ENCODE peak calls at places on chromosomes 7 and 10, in seven cellular contexts. H is mucosa of gallbladder, B is T-helper 1 cell, S is mesothelial cell of epicardium, R is BJ, X is G401, W is NCI-H2081. L is an unnamed sample.

GRCh38 chr7:121994625-121995410 is 121.9 kb downstream of the PTPRZ1 start:
- DNase-seq in H (peak), B (peak), S (peak), R (peak), X (peak), W (peak), L (peak)

GRCh38 chr7:78542551-78542950 is 744.0 kb downstream of the PHTF2 start:
- DNase-seq in H (no peak), B (no peak), S (no peak), R (no peak), X (no peak), W (no peak), L (no peak)

GRCh38 chr7:3436746-3437145 is 135.7 kb downstream of the SDK1 start:
- DNase-seq in H (no peak), B (no peak), S (no peak), R (no peak), X (no peak), W (no peak), L (no peak)

GRCh38 chr10:83606275-83606674 is 533.0 kb upstream of the GHITM start:
- DNase-seq in H (no peak), B (no peak), S (no peak), R (no peak), X (no peak), W (no peak), L (no peak)

GRCh38 chr7:26500749-26501352 is 209.2 kb downstream of the SNX10 start:
- DNase-seq in H (no peak), B (no peak), S (no peak), R (no peak), X (peak), W (no peak), L (peak)

GRCh38 chr10:123836418-123837145 is 55.0 kb downstream of the CPXM2 start:
- DNase-seq in H (no peak), B (no peak), S (no peak), R (no peak), X (no peak), W (no peak), L (no peak)

GRCh38 chr7:130942211-130942964 is 208.4 kb upstream of the KLF14 start:
- DNase-seq in H (peak), B (no peak), S (no peak), R (no peak), X (no peak), W (peak), L (no peak)

GRCh38 chr7:123039269-123039668 is 43.8 kb upstream of the TAS2R16 start:
- DNase-seq in H (no peak), B (no peak), S (no peak), R (no peak), X (no peak), W (no peak), L (no peak)

GRCh38 chr7:31100870-31101269 is 48.8 kb downstream of the ADCYAP1R1 start:
- DNase-seq in H (no peak), B (no peak), S (peak), R (no peak), X (no peak), W (no peak), L (no peak)

GRCh38 chr7:27346531-27347260 is 104.1 kb downstream of the EVX1 start:
- DNase-seq in H (peak), B (no peak), S (peak), R (peak), X (no peak), W (peak), L (peak)

GRCh38 chr10:65419629-65420028 is 1506.2 kb upstream of the LRRTM3 start:
- DNase-seq in H (no peak), B (no peak), S (no peak), R (no peak), X (no peak), W (no peak), L (no peak)

GRCh38 chr7:101488826-101489572 is 126.3 kb downstream of the COL26A1 start:
- DNase-seq in H (no peak), B (no peak), S (no peak), R (peak), X (no peak), W (no peak), L (no peak)

GRCh38 chr7:1567893-1568292 is 1.9 kb downstream of the PSMG3 start:
- DNase-seq in H (peak), B (no peak), S (no peak), R (no peak), X (no peak), W (no peak), L (no peak)

GRCh38 chr7:85102813-85103350 is 84.0 kb downstream of the SEMA3D start:
- DNase-seq in H (no peak), B (no peak), S (no peak), R (peak), X (no peak), W (no peak), L (peak)

GRCh38 chr7:120988591-120989299 is at the start of gene CPED1:
- DNase-seq in H (peak), B (peak), S (peak), R (no peak), X (peak), W (no peak), L (peak)

GRCh38 chr10:97701438-97702064 is 12.0 kb upstream of the MARVELD1 start:
- DNase-seq in H (peak), B (no peak), S (peak), R (no peak), X (peak), W (peak), L (no peak)

GRCh38 chr7:23247101-23247601 is 576 bp downstream of the GPNMB start:
- DNase-seq in H (no peak), B (no peak), S (no peak), R (no peak), X (peak), W (no peak), L (no peak)

GRCh38 chr7:158123214-158123613 is 464.4 kb downstream of the PTPRN2 start:
- DNase-seq in H (no peak), B (no peak), S (no peak), R (no peak), X (no peak), W (no peak), L (no peak)

GRCh38 chr10:19828278-19829049 is 12.2 kb downstream of the PLXDC2 start:
- DNase-seq in H (no peak), B (no peak), S (no peak), R (no peak), X (no peak), W (no peak), L (no peak)

GRCh38 chr7:42560866-42561265 is 323.9 kb upstream of the GLI3 start:
- DNase-seq in H (no peak), B (no peak), S (no peak), R (no peak), X (no peak), W (no peak), L (no peak)

GRCh38 chr10:96840841-96841518 is 8.9 kb downstream of the LCOR start:
- DNase-seq in H (no peak), B (no peak), S (no peak), R (no peak), X (no peak), W (no peak), L (no peak)

GRCh38 chr7:16502303-16502702 is 24.3 kb upstream of the LRRC72 start:
- DNase-seq in H (no peak), B (no peak), S (no peak), R (no peak), X (no peak), W (no peak), L (no peak)

GRCh38 chr7:30930621-30931020 is 19.0 kb downstream of the AQP1 start:
- DNase-seq in H (peak), B (no peak), S (peak), R (no peak), X (no peak), W (no peak), L (no peak)

GRCh38 chr10:123390874-123391273 is 236.7 kb downstream of the BUB3 start:
- DNase-seq in H (no peak), B (no peak), S (no peak), R (no peak), X (no peak), W (no peak), L (no peak)

GRCh38 chr7:1999278-1999984 is 233.3 kb downstream of the MAD1L1 start:
- DNase-seq in H (no peak), B (no peak), S (no peak), R (no peak), X (no peak), W (no peak), L (no peak)

GRCh38 chr10:4833286-4833685 is 7.3 kb downstream of the AKR1E2 start:
- DNase-seq in H (no peak), B (no peak), S (peak), R (no peak), X (no peak), W (no peak), L (no peak)

L was measured in AG09309.